ENCODE peak calls at places on chromosomes 11 and 22, in six cellular contexts. Q is IMR-90, A is K562, G is GM12878, N is HepG2, P is SK-N-SH. B is an unnamed sample.

GRCh38 chr11:74739546-74740270 is 8.5 kb upstream of the CHRDL2 start:
- DNase-seq in N (peak), G (no peak), Q (peak), A (peak), P (peak), B (peak)

GRCh38 chr22:23263651-23264555 is 83.6 kb downstream of the BCR start:
- DNase-seq in N (no peak), P (no peak), G (no peak), A (no peak), Q (no peak), B (no peak)

GRCh38 chr11:114774599-114775365 is 96.5 kb downstream of the NXPE2 start:
- DNase-seq in A (peak), P (peak), G (no peak), Q (peak), N (peak), B (peak)

GRCh38 chr22:30871391-30872281 is 96.9 kb downstream of the MORC2 start:
- DNase-seq in N (no peak), Q (no peak), P (peak), A (no peak), G (no peak), B (no peak)

GRCh38 chr22:47019012-47019790 is 256.8 kb downstream of the TBC1D22A start:
- DNase-seq in A (no peak), N (no peak), P (no peak), G (no peak), Q (no peak), B (no peak)

GRCh38 chr11:130775306-130776043 is 140.8 kb downstream of the SNX19 start:
- DNase-seq in G (no peak), N (no peak), A (no peak), P (no peak), Q (peak), B (peak)

GRCh38 chr11:61688368-61689163 is 8.4 kb downstream of the DAGLA start:
- DNase-seq in N (no peak), G (no peak), Q (no peak), P (no peak), A (no peak), B (no peak)

GRCh38 chr11:75966546-75967287 is 151.7 kb downstream of the UVRAG start:
- DNase-seq in A (no peak), Q (peak), P (no peak), G (no peak), N (no peak), B (peak)

GRCh38 chr11:57425565-57426438 is 1.1 kb downstream of the SLC43A3 start:
- DNase-seq in Q (peak), G (no peak), N (no peak), A (no peak), P (no peak), B (no peak)

GRCh38 chr11:72224587-72225410 is at the start of gene INPPL1:
- DNase-seq in Q (no peak), N (no peak), A (peak), P (peak), G (no peak), B (no peak)

GRCh38 chr11:45366196-45366595 is 80.1 kb upstream of the SYT13 start:
- DNase-seq in A (no peak), G (no peak), N (no peak), P (no peak), Q (no peak), B (no peak)

GRCh38 chr11:115477410-115477809 is 26.8 kb downstream of the CADM1 start:
- DNase-seq in A (no peak), P (no peak), N (no peak), G (no peak), Q (no peak), B (no peak)

GRCh38 chr11:2539761-2540520 is 95.1 kb downstream of the KCNQ1 start:
- DNase-seq in N (no peak), P (no peak), A (no peak), Q (no peak), G (no peak), B (no peak)

GRCh38 chr22:41656515-41656914 is 32.2 kb downstream of the SNU13 start:
- DNase-seq in G (no peak), P (no peak), N (no peak), Q (peak), A (no peak), B (no peak)

GRCh38 chr11:125624756-125625213 is at the start of gene CHEK1:
- DNase-seq in Q (no peak), P (no peak), G (no peak), A (no peak), N (no peak), B (no peak)

GRCh38 chr11:118975771-118976709 is 4.5 kb downstream of the FOXR1 start:
- DNase-seq in G (no peak), Q (no peak), P (no peak), A (no peak), N (no peak), B (no peak)

GRCh38 chr22:44091021-44091721 is 67.1 kb downstream of the PARVB start:
- DNase-seq in Q (no peak), N (peak), P (peak), G (no peak), A (peak), B (peak)

GRCh38 chr11:58003036-58003435 is 20.6 kb upstream of the OR9Q1 start:
- DNase-seq in A (no peak), N (no peak), G (no peak), P (no peak), Q (no peak), B (no peak)

GRCh38 chr22:37533995-37534394 is 14.8 kb upstream of the CARD10 start:
- DNase-seq in Q (peak), A (no peak), G (peak), N (no peak), P (no peak), B (no peak)

GRCh38 chr11:20966489-20966888 is 297.1 kb downstream of the NELL1 start:
- DNase-seq in A (no peak), G (no peak), Q (no peak), P (no peak), N (no peak), B (no peak)

GRCh38 chr11:38315151-38315550 is 1717.1 kb upstream of the RAG2 start:
- DNase-seq in N (no peak), P (no peak), A (no peak), Q (no peak), G (no peak), B (no peak)

GRCh38 chr11:84719935-84720577 is 907.1 kb downstream of the DLG2 start:
- DNase-seq in Q (no peak), G (no peak), P (peak), N (no peak), A (no peak), B (no peak)

GRCh38 chr11:93740031-93740801 is 1.1 kb downstream of the TAF1D start:
- DNase-seq in Q (peak), A (peak), G (no peak), P (no peak), N (peak), B (no peak)

GRCh38 chr11:116033931-116034553 is 529.8 kb upstream of the CADM1 start:
- DNase-seq in P (peak), A (no peak), N (no peak), Q (no peak), G (no peak), B (no peak)

GRCh38 chr22:42645341-42645937 is 3.8 kb downstream of the CYB5R3 start:
- DNase-seq in N (no peak), G (no peak), Q (no peak), P (no peak), A (no peak), B (no peak)

GRCh38 chr11:119093951-119094815 is 7.5 kb downstream of the DPAGT1 start:
- DNase-seq in A (peak), Q (peak), G (no peak), N (no peak), P (peak), B (no peak)

GRCh38 chr11:90222152-90222458 is 744 bp downstream of the CHORDC1 start:
- DNase-seq in N (no peak), A (no peak), G (no peak), P (no peak), Q (no peak), B (no peak)

GRCh38 chr11:95517453-95517852 is 272.1 kb downstream of the FAM76B start:
- DNase-seq in N (no peak), A (no peak), G (no peak), Q (no peak), P (no peak), B (no peak)

GRCh38 chr11:65394125-65394536 is 7.7 kb downstream of the FRMD8 start:
- DNase-seq in N (no peak), G (no peak), Q (no peak), P (no peak), A (no peak), B (no peak)

GRCh38 chr22:22168190-22168940 is 76.2 kb upstream of the VPREB1 start:
- DNase-seq in G (peak), A (peak), P (peak), Q (peak), N (peak), B (peak)

DNA sequence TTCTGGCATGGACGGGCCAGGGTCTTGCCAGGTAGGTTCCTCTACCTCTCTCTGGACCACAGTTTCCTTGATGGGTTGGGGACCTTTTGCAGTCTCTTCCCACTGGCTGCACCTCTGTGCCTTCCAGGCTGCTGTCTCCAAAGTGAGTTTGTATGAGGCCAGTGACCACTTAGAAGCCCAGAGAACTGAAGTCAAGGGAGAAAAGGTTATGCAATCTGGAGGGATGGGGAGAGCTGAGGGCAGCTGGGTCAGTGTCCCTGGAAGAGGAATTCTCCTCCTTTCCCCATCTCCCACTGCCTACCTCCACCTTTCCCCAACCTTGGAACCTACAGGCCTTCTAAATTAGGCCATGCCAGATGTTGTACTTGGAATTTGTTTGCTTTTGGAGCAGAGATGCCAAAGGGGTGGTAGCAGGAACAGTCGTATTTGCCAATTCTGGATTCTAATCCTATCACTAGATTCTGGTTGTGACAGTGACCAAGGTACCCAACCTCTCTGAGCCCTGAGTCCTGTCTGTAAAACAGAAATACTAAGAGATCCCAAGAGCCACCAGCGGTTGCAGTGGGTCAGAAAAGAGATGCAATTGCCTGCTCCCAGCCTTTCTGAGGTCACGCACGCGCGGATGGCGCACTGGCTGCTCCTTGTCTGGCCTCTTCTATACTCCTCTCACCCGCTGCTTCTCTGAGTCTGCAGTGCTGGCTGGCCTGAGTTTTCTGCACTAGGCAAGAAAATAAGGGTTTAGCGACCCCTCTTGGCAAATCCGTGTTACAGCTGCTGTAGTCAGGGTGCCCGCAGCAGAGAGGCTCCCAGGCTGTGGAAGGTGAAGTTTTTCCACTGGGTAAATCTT is 10.7 kb upstream of the ACCSL start:
- DNase-seq in A (peak), G (peak), P (peak), Q (peak), N (peak), B (peak)
- TF ChIP-seq SMC3 in A (peak), G (peak), P (peak), Q (peak), N (peak), B (peak)

GRCh38 chr11:3641701-3642070 is at the start of gene ART5:
- DNase-seq in G (no peak), Q (no peak), P (no peak), N (no peak), A (no peak), B (no peak)

GRCh38 chr11:3639841-3640240 is 2.0 kb downstream of the ART5 start:
- DNase-seq in Q (no peak), N (no peak), G (no peak), P (no peak), A (no peak), B (no peak)

GRCh38 chr11:3641191-3641590 is 601 bp downstream of the ART5 start:
- DNase-seq in Q (no peak), N (no peak), G (no peak), A (no peak), P (no peak), B (no peak)

GRCh38 chr11:3644817-3645235 is at the start of gene ART1:
- DNase-seq in A (peak), G (no peak), N (no peak), P (no peak), Q (no peak), B (peak)

GRCh38 chr11:3642071-3642951 is 519 bp upstream of the ART5 start:
- DNase-seq in G (no peak), P (peak), Q (peak), N (peak), A (peak), B (peak)
- TF ChIP-seq SMC3 in G (no peak), P (no peak), Q (no peak), N (no peak), A (no peak), B (no peak)

GRCh38 chr22:19567383-19568009 is 43.3 kb upstream of the CLDN5 start:
- DNase-seq in N (no peak), Q (no peak), A (peak), G (no peak), P (no peak), B (no peak)

GRCh38 chr22:19569976-19570375 is 45.8 kb upstream of the CLDN5 start:
- DNase-seq in G (no peak), Q (no peak), N (no peak), P (no peak), A (peak), B (no peak)

GRCh38 chr22:19566599-19567382 is 42.6 kb upstream of the CLDN5 start:
- DNase-seq in G (no peak), Q (no peak), P (no peak), N (no peak), A (peak), B (no peak)

GRCh38 chr22:19565921-19566598 is 41.9 kb upstream of the CLDN5 start:
- DNase-seq in P (no peak), N (no peak), A (peak), Q (no peak), G (no peak), B (no peak)

GRCh38 chr22:19568337-19569311 is 44.4 kb upstream of the CLDN5 start:
- DNase-seq in A (peak), Q (peak), P (no peak), G (no peak), N (no peak), B (no peak)
- TF ChIP-seq SMC3 in A (no peak), Q (no peak), P (no peak), G (no peak), N (no peak), B (no peak)

GRCh38 chr11:16853266-16853665 is 114.8 kb downstream of the C11orf58 start:
- DNase-seq in G (no peak), N (no peak), A (peak), P (no peak), Q (no peak), B (no peak)

GRCh38 chr11:16857186-16857585 is 118.7 kb downstream of the C11orf58 start:
- DNase-seq in Q (no peak), A (peak), N (no peak), G (no peak), P (no peak), B (no peak)

GRCh38 chr11:16853859-16854258 is 115.4 kb downstream of the C11orf58 start:
- DNase-seq in A (no peak), N (no peak), Q (no peak), G (no peak), P (no peak), B (no peak)

GRCh38 chr11:16859651-16860050 is 121.2 kb downstream of the C11orf58 start:
- DNase-seq in N (no peak), Q (no peak), P (no peak), A (no peak), G (no peak), B (no peak)

GRCh38 chr11:16856022-16856471 is 117.6 kb downstream of the C11orf58 start:
- DNase-seq in G (no peak), P (no peak), N (no peak), A (no peak), Q (no peak), B (no peak)
- TF ChIP-seq SMC3 in G (no peak), P (no peak), N (no peak), A (no peak), Q (no peak), B (no peak)